ENCODE peak calls at places on chromosomes 4 and X, in five cellular contexts. W is endodermal cell; S is type B pancreatic cell; Y is erythroblast; T is stimulated activated CD4-positive, alpha-beta T cell treated with anti-CD3 and anti-CD28 coated beads, Interleukin-1b, Interleukin-23, amount 100 ng/mL, for 1 hour. I is an unnamed sample.
A peak's percentile ranks its signal among the peaks of the same experiment; 100 is the strongest.

GRCh38 chr4:123398803-123399637 is 2.4 kb downstream of the SPRY1 start:
- DNase-seq in W (peak; percentile 79), S (peak; percentile 74), Y (peak; percentile 51), T (no peak), I (no peak)

GRCh38 chrX:112738347-112739033 is 58.8 kb upstream of the LHFPL1 start:
- DNase-seq in W (no peak), S (no peak), Y (no peak), T (no peak), I (no peak)

GRCh38 chr4:89799071-89799470 is 37.9 kb downstream of the SNCA start:
- DNase-seq in W (no peak), S (no peak), Y (no peak), T (no peak), I (no peak)

GRCh38 chr4:158998624-158999023 is 104.3 kb upstream of the RAPGEF2 start:
- DNase-seq in W (no peak), S (no peak), Y (no peak), T (no peak), I (no peak)

GRCh38 chrX:68829594-68830485 is 1.0 kb downstream of the EFNB1 start:
- DNase-seq in W (peak; percentile 60), S (peak; percentile 71), Y (peak; percentile 49), T (no peak), I (no peak)

GRCh38 chr4:177680308-177680707 is 238.1 kb upstream of the AGA start:
- DNase-seq in W (no peak), S (no peak), Y (no peak), T (no peak), I (no peak)

GRCh38 chrX:39532761-39533160 is 565.0 kb downstream of the BCOR start:
- DNase-seq in W (peak; percentile 65), S (no peak), Y (no peak), T (no peak), I (no peak)

GRCh38 chrX:25144043-25144940 is 128.5 kb upstream of the ARX start:
- DNase-seq in W (peak; percentile 87), S (peak; percentile 74), Y (peak; percentile 66), T (no peak), I (peak; percentile 48)

GRCh38 chr4:13322681-13323101 is 161.4 kb downstream of the RAB28 start:
- DNase-seq in W (no peak), S (no peak), Y (no peak), T (no peak), I (no peak)

GRCh38 chr4:153131478-153132069 is 72.7 kb upstream of the TRIM2 start:
- DNase-seq in W (no peak), S (no peak), Y (peak; percentile 19), T (no peak), I (no peak)

GRCh38 chr4:113869743-113870375 is 108.3 kb upstream of the CAMK2D start:
- DNase-seq in W (no peak), S (no peak), Y (no peak), T (no peak), I (no peak)

GRCh38 chr4:42391356-42391675 is 6.0 kb upstream of the SHISA3 start:
- DNase-seq in W (no peak), S (no peak), Y (no peak), T (no peak), I (no peak)

GRCh38 chr4:87677731-87678130 is 27.7 kb downstream of the DMP1 start:
- DNase-seq in W (no peak), S (no peak), Y (no peak), T (no peak), I (no peak)

GRCh38 chrX:32153586-32153985 is 1057.8 kb downstream of the DMD start:
- DNase-seq in W (no peak), S (no peak), Y (no peak), T (no peak), I (no peak)

GRCh38 chr4:42703776-42704175 is 46.9 kb upstream of the ATP8A1 start:
- DNase-seq in W (no peak), S (no peak), Y (no peak), T (no peak), I (no peak)

GRCh38 chr4:185018834-185019450 is 652 bp downstream of the HELT start:
- DNase-seq in W (peak; percentile 83), S (no peak), Y (no peak), T (no peak), I (no peak)

GRCh38 chrX:13085533-13085932 is 41.1 kb upstream of the FAM9C start:
- DNase-seq in W (no peak), S (no peak), Y (no peak), T (no peak), I (no peak)

GRCh38 chr4:172892300-172892699 is 276.3 kb upstream of the GALNT7 start:
- DNase-seq in W (peak; percentile 72), S (no peak), Y (peak; percentile 56), T (no peak), I (no peak)

GRCh38 chr4:155672342-155672741 is 5.7 kb downstream of the GUCY1A1 start:
- DNase-seq in W (no peak), S (no peak), Y (no peak), T (no peak), I (no peak)

GRCh38 chrX:41543022-41543421 is 95.9 kb downstream of the NYX start:
- DNase-seq in W (no peak), S (no peak), Y (no peak), T (no peak), I (no peak)

GRCh38 chr4:38967260-38968095 is 64.7 kb downstream of the TMEM156 start:
- DNase-seq in W (no peak), S (no peak), Y (peak; percentile 62), T (no peak), I (no peak)

GRCh38 chr4:145930592-145930991 is 8.0 kb downstream of the ZNF827 start:
- DNase-seq in W (no peak), S (no peak), Y (no peak), T (no peak), I (no peak)

GRCh38 chr4:120749445-120750151 is 172.9 kb downstream of the PRDM5 start:
- DNase-seq in W (no peak), S (no peak), Y (no peak), T (no peak), I (no peak)

GRCh38 chr4:17103231-17103630 is 204.8 kb upstream of the LDB2 start:
- DNase-seq in W (no peak), S (no peak), Y (no peak), T (no peak), I (no peak)

GRCh38 chr4:1198070-1198844 is 25.9 kb upstream of the SPON2 start:
- DNase-seq in W (no peak), S (no peak), Y (no peak), T (no peak), I (no peak)

I was measured in progenitor cell of endocrine pancreas.